ENCODE peak calls at places on chromosomes 5 and 9, in six cellular contexts. S, E, L, G, F and Z are unnamed samples.

GRCh38 chr9:76374702-76375543 is 19.3 kb downstream of the RFK start:
- DNase-seq in L (no peak), G (peak), F (no peak), E (no peak), S (peak), Z (peak)

GRCh38 chr5:62266573-62266972 is 39.4 kb upstream of the KIF2A start:
- DNase-seq in L (no peak), S (no peak), G (no peak), F (no peak), E (no peak), Z (no peak)

GRCh38 chr5:95930141-95930540 is 31.5 kb downstream of the ELL2 start:
- DNase-seq in F (no peak), G (no peak), S (no peak), E (no peak), L (no peak), Z (no peak)

GRCh38 chr5:96517294-96517693 is 84.2 kb upstream of the PCSK1 start:
- DNase-seq in L (no peak), F (no peak), E (no peak), S (peak), G (no peak), Z (no peak)

GRCh38 chr5:73974871-73975351 is 348.9 kb downstream of the ARHGEF28 start:
- DNase-seq in E (no peak), L (no peak), F (no peak), S (no peak), G (no peak), Z (no peak)

GRCh38 chr5:173550641-173551040 is 65.8 kb downstream of the BOD1 start:
- DNase-seq in L (no peak), S (no peak), E (no peak), G (no peak), F (no peak), Z (no peak)

GRCh38 chr9:85745203-85745602 is 3.4 kb upstream of the AGTPBP1 start:
- DNase-seq in E (no peak), G (no peak), L (no peak), S (no peak), F (no peak), Z (no peak)

GRCh38 chr5:132365213-132365612 is 4.3 kb upstream of the SLC22A5 start:
- DNase-seq in E (no peak), F (no peak), L (no peak), G (no peak), S (no peak), Z (peak)